ENCODE peak calls at places on chromosomes 5 and 9, in ten cellular contexts. One of them, this sample, is unnamed.

GRCh38 chr5:116872986-116873385 is 298.4 kb upstream of the SEMA6A start:
- DNase-seq in lower lobe of right lung: no peak
- DNase-seq in activated CD4-positive, alpha-beta T cell treated with anti-CD3 and anti-CD28 coated beads, Interleukin-2, amount 50 U/mL, for 4 hours: no peak
- DNase-seq in prostate gland: no peak
- DNase-seq in effector CD4-positive, alpha-beta T cell: no peak
- DNase-seq in IMR-90: no peak
- DNase-seq in midbrain: no peak
- DNase-seq in stimulated activated CD4-positive, alpha-beta T cell treated with anti-CD3 and anti-CD28 coated beads, TNF-alpha, amount 100 ng/mL, for 1 hour: no peak
- DNase-seq in posterior vena cava: no peak
- DNase-seq in T-cell: no peak
- DNase-seq in this sample: no peak

GRCh38 chr9:93111001-93111370 is 15.0 kb downstream of the CARD19 start:
- DNase-seq in T-cell: no peak
- DNase-seq in posterior vena cava: peak
- DNase-seq in prostate gland: no peak
- DNase-seq in effector CD4-positive, alpha-beta T cell: no peak
- DNase-seq in stimulated activated CD4-positive, alpha-beta T cell treated with anti-CD3 and anti-CD28 coated beads, TNF-alpha, amount 100 ng/mL, for 1 hour: no peak
- DNase-seq in IMR-90: no peak
- DNase-seq in lower lobe of right lung: peak
- DNase-seq in midbrain: no peak
- DNase-seq in activated CD4-positive, alpha-beta T cell treated with anti-CD3 and anti-CD28 coated beads, Interleukin-2, amount 50 U/mL, for 4 hours: no peak
- DNase-seq in this sample: peak

GRCh38 chr5:15367501-15367900 is 132.5 kb upstream of the FBXL7 start:
- DNase-seq in IMR-90: no peak
- DNase-seq in effector CD4-positive, alpha-beta T cell: no peak
- DNase-seq in midbrain: no peak
- DNase-seq in activated CD4-positive, alpha-beta T cell treated with anti-CD3 and anti-CD28 coated beads, Interleukin-2, amount 50 U/mL, for 4 hours: no peak
- DNase-seq in prostate gland: no peak
- DNase-seq in posterior vena cava: no peak
- DNase-seq in T-cell: no peak
- DNase-seq in lower lobe of right lung: no peak
- DNase-seq in stimulated activated CD4-positive, alpha-beta T cell treated with anti-CD3 and anti-CD28 coated beads, TNF-alpha, amount 100 ng/mL, for 1 hour: no peak
- DNase-seq in this sample: no peak

GRCh38 chr5:24188196-24188595 is 456.6 kb downstream of the CDH10 start:
- DNase-seq in prostate gland: no peak
- DNase-seq in midbrain: no peak
- DNase-seq in lower lobe of right lung: no peak
- DNase-seq in effector CD4-positive, alpha-beta T cell: no peak
- DNase-seq in T-cell: no peak
- DNase-seq in posterior vena cava: no peak
- DNase-seq in stimulated activated CD4-positive, alpha-beta T cell treated with anti-CD3 and anti-CD28 coated beads, TNF-alpha, amount 100 ng/mL, for 1 hour: no peak
- DNase-seq in IMR-90: no peak
- DNase-seq in activated CD4-positive, alpha-beta T cell treated with anti-CD3 and anti-CD28 coated beads, Interleukin-2, amount 50 U/mL, for 4 hours: no peak
- DNase-seq in this sample: no peak

GRCh38 chr5:64207978-64208377 is 42.3 kb downstream of the RNF180 start:
- DNase-seq in lower lobe of right lung: no peak
- DNase-seq in IMR-90: peak
- DNase-seq in stimulated activated CD4-positive, alpha-beta T cell treated with anti-CD3 and anti-CD28 coated beads, TNF-alpha, amount 100 ng/mL, for 1 hour: no peak
- DNase-seq in activated CD4-positive, alpha-beta T cell treated with anti-CD3 and anti-CD28 coated beads, Interleukin-2, amount 50 U/mL, for 4 hours: no peak
- DNase-seq in T-cell: no peak
- DNase-seq in prostate gland: no peak
- DNase-seq in midbrain: peak
- DNase-seq in effector CD4-positive, alpha-beta T cell: no peak
- DNase-seq in posterior vena cava: no peak
- DNase-seq in this sample: no peak

GRCh38 chr5:33939863-33940262 is 3.7 kb downstream of the RXFP3 start:
- DNase-seq in activated CD4-positive, alpha-beta T cell treated with anti-CD3 and anti-CD28 coated beads, Interleukin-2, amount 50 U/mL, for 4 hours: no peak
- DNase-seq in IMR-90: peak
- DNase-seq in prostate gland: no peak
- DNase-seq in lower lobe of right lung: no peak
- DNase-seq in posterior vena cava: no peak
- DNase-seq in T-cell: no peak
- DNase-seq in midbrain: no peak
- DNase-seq in effector CD4-positive, alpha-beta T cell: no peak
- DNase-seq in stimulated activated CD4-positive, alpha-beta T cell treated with anti-CD3 and anti-CD28 coated beads, TNF-alpha, amount 100 ng/mL, for 1 hour: no peak
- DNase-seq in this sample: no peak

GRCh38 chr9:23541976-23542375 is 284.1 kb downstream of the ELAVL2 start:
- DNase-seq in prostate gland: no peak
- DNase-seq in activated CD4-positive, alpha-beta T cell treated with anti-CD3 and anti-CD28 coated beads, Interleukin-2, amount 50 U/mL, for 4 hours: no peak
- DNase-seq in lower lobe of right lung: no peak
- DNase-seq in stimulated activated CD4-positive, alpha-beta T cell treated with anti-CD3 and anti-CD28 coated beads, TNF-alpha, amount 100 ng/mL, for 1 hour: no peak
- DNase-seq in T-cell: no peak
- DNase-seq in effector CD4-positive, alpha-beta T cell: no peak
- DNase-seq in midbrain: no peak
- DNase-seq in IMR-90: no peak
- DNase-seq in posterior vena cava: no peak
- DNase-seq in this sample: no peak

GRCh38 chr9:37121881-37122280 is 1.5 kb downstream of the ZCCHC7 start:
- DNase-seq in posterior vena cava: no peak
- DNase-seq in effector CD4-positive, alpha-beta T cell: no peak
- DNase-seq in midbrain: no peak
- DNase-seq in activated CD4-positive, alpha-beta T cell treated with anti-CD3 and anti-CD28 coated beads, Interleukin-2, amount 50 U/mL, for 4 hours: no peak
- DNase-seq in lower lobe of right lung: no peak
- DNase-seq in IMR-90: no peak
- DNase-seq in prostate gland: no peak
- DNase-seq in stimulated activated CD4-positive, alpha-beta T cell treated with anti-CD3 and anti-CD28 coated beads, TNF-alpha, amount 100 ng/mL, for 1 hour: no peak
- DNase-seq in T-cell: no peak
- DNase-seq in this sample: no peak

GRCh38 chr5:172498431-172499129 is 44.3 kb upstream of the SH3PXD2B start:
- DNase-seq in posterior vena cava: peak
- DNase-seq in stimulated activated CD4-positive, alpha-beta T cell treated with anti-CD3 and anti-CD28 coated beads, TNF-alpha, amount 100 ng/mL, for 1 hour: no peak
- DNase-seq in prostate gland: peak
- DNase-seq in T-cell: no peak
- DNase-seq in effector CD4-positive, alpha-beta T cell: no peak
- DNase-seq in activated CD4-positive, alpha-beta T cell treated with anti-CD3 and anti-CD28 coated beads, Interleukin-2, amount 50 U/mL, for 4 hours: no peak
- DNase-seq in lower lobe of right lung: no peak
- DNase-seq in midbrain: no peak
- DNase-seq in IMR-90: no peak
- DNase-seq in this sample: peak